ENCODE peak calls at places on chromosome X, in six cellular contexts. M, Z, Y, G, E and K are unnamed samples.

GRCh38 chrX:27583976-27584375 is 6.2 kb upstream of the DCAF8L2 start:
- DNase-seq in G (no peak), Z (no peak), Y (no peak), M (no peak), E (no peak), K (no peak)

GRCh38 chrX:131728295-131729145 is 184.6 kb downstream of the OR13H1 start:
- DNase-seq in M (no peak), Z (no peak), G (peak), Y (no peak), E (no peak), K (no peak)

GRCh38 chrX:40947276-40947675 is 138.0 kb upstream of the USP9X start:
- DNase-seq in E (no peak), Z (no peak), Y (no peak), M (no peak), G (no peak), K (no peak)

GRCh38 chrX:46704767-46705386 is 54.0 kb downstream of the SLC9A7 start:
- DNase-seq in Y (no peak), G (peak), M (peak), E (no peak), Z (no peak), K (peak)

GRCh38 chrX:143429021-143429570 is 88.2 kb downstream of the SPANXN3 start:
- DNase-seq in G (no peak), Y (no peak), E (no peak), Z (no peak), M (no peak), K (no peak)

GRCh38 chrX:135923353-135923752 is 29.8 kb downstream of the SAGE1 start:
- DNase-seq in Z (peak), G (no peak), Y (no peak), M (no peak), E (no peak), K (no peak)

GRCh38 chrX:6026980-6027379 is 201.7 kb downstream of the NLGN4X start:
- DNase-seq in M (no peak), Y (no peak), Z (no peak), G (no peak), E (no peak), K (no peak)

GRCh38 chrX:10447577-10448214 is 172.7 kb downstream of the MID1 start:
- DNase-seq in Y (no peak), Z (no peak), E (no peak), M (no peak), G (no peak), K (no peak)

GRCh38 chrX:134753185-134754008 is 95.1 kb upstream of the PLAC1 start:
- DNase-seq in G (no peak), Z (peak), M (peak), E (no peak), Y (peak), K (peak)

GRCh38 chrX:150211988-150212387 is 151.1 kb upstream of the MAMLD1 start:
- DNase-seq in Y (no peak), M (no peak), G (no peak), Z (no peak), E (no peak), K (no peak)

GRCh38 chrX:152086141-152086540 is 52.2 kb downstream of the MAGEA10 start:
- DNase-seq in Z (no peak), M (no peak), G (no peak), Y (no peak), E (peak), K (no peak)

GRCh38 chrX:132045456-132045855 is 22.4 kb downstream of the STK26 start:
- DNase-seq in G (no peak), M (peak), Y (no peak), Z (no peak), E (no peak), K (no peak)

GRCh38 chrX:125202486-125203378 is 116.9 kb upstream of the TEX13C start:
- DNase-seq in E (no peak), G (no peak), Y (no peak), Z (no peak), M (no peak), K (no peak)

GRCh38 chrX:39518451-39519212 is 579.1 kb downstream of the BCOR start:
- DNase-seq in Y (no peak), E (no peak), M (no peak), G (no peak), Z (no peak), K (no peak)

GRCh38 chrX:47662144-47662657 is 3.2 kb upstream of the UXT start:
- DNase-seq in E (peak), G (no peak), Y (no peak), Z (no peak), M (no peak), K (peak)

GRCh38 chrX:120301960-120302359 is 9.3 kb downstream of the TMEM255A start:
- DNase-seq in E (no peak), M (no peak), Z (no peak), Y (no peak), G (no peak), K (no peak)

GRCh38 chrX:106286053-106286650 is 118.0 kb downstream of the PWWP3B start:
- DNase-seq in E (no peak), Z (no peak), Y (peak), G (no peak), M (no peak), K (no peak)

GRCh38 chrX:13023526-13024469 is 20.6 kb downstream of the FAM9C start:
- DNase-seq in M (no peak), G (no peak), Z (no peak), Y (no peak), E (no peak), K (no peak)

GRCh38 chrX:53717205-53717604 is 30.7 kb upstream of the HUWE1 start:
- DNase-seq in E (no peak), G (peak), M (no peak), Y (no peak), Z (no peak), K (no peak)

GRCh38 chrX:86047174-86047991 is at the start of gene CHM:
- DNase-seq in E (peak), M (peak), Z (peak), G (peak), Y (peak), K (peak)

GRCh38 chrX:110104078-110104477 is 101.2 kb downstream of the TMEM164 start:
- DNase-seq in Z (no peak), Y (no peak), M (no peak), E (no peak), G (no peak), K (no peak)

GRCh38 chrX:38571058-38571457 is 9.7 kb downstream of the TSPAN7 start:
- DNase-seq in Z (no peak), M (no peak), E (no peak), G (no peak), Y (no peak), K (no peak)

GRCh38 chrX:52576474-52576873 is 59.6 kb upstream of the XAGE1B start:
- DNase-seq in Y (no peak), Z (no peak), M (no peak), E (no peak), G (no peak), K (no peak)

GRCh38 chrX:70969635-70970481 is 39.0 kb upstream of the SLC7A3 start:
- DNase-seq in G (no peak), Y (no peak), Z (no peak), E (peak), M (no peak), K (peak)

GRCh38 chrX:78314561-78314960 is 12.8 kb downstream of the CYSLTR1 start:
- DNase-seq in E (no peak), Y (no peak), G (no peak), Z (no peak), M (no peak), K (peak)

GRCh38 chrX:57453901-57454300 is 137.9 kb upstream of the ZXDB start:
- DNase-seq in M (peak), E (peak), Z (no peak), G (peak), Y (peak), K (peak)

GRCh38 chrX:136880003-136880451 is 498 bp downstream of the RBMX start:
- DNase-seq in E (peak), G (no peak), M (no peak), Y (no peak), Z (peak), K (peak)

GRCh38 chrX:102345916-102346315 is 93.9 kb downstream of the NXF2B start:
- DNase-seq in M (peak), Y (peak), G (no peak), Z (peak), E (peak), K (peak)

GRCh38 chrX:38482183-38482582 is 79.2 kb upstream of the TSPAN7 start:
- DNase-seq in M (no peak), E (no peak), G (no peak), Z (no peak), Y (no peak), K (no peak)

GRCh38 chrX:101774340-101774739 is 114.7 kb upstream of the ARMCX2 start:
- DNase-seq in Z (no peak), Y (no peak), E (no peak), M (no peak), G (peak), K (no peak)

GRCh38 chrX:132612990-132613564 is 124.2 kb upstream of the MBNL3 start:
- DNase-seq in G (no peak), Z (no peak), E (peak), Y (no peak), M (peak), K (peak)

GRCh38 chrX:27966955-27967354 is 14.3 kb downstream of the DCAF8L1 start:
- DNase-seq in E (no peak), G (no peak), Y (no peak), M (peak), Z (no peak), K (no peak)

GRCh38 chrX:22748093-22748999 is 251.4 kb upstream of the DDX53 start:
- DNase-seq in G (no peak), E (peak), M (peak), Y (peak), Z (peak), K (peak)

GRCh38 chrX:121360280-121360679 is 312.9 kb downstream of the GLUD2 start:
- DNase-seq in Y (no peak), G (no peak), M (no peak), Z (no peak), E (no peak), K (no peak)

GRCh38 chrX:152927858-152928760 is 30.2 kb downstream of the ZNF185 start:
- DNase-seq in E (no peak), G (no peak), Y (no peak), Z (no peak), M (no peak), K (no peak)

GRCh38 chrX:109270580-109271484 is 211.1 kb downstream of the GUCY2F start:
- DNase-seq in Z (no peak), G (peak), E (no peak), M (no peak), Y (no peak), K (peak)

GRCh38 chrX:136166221-136166855 is 19.0 kb downstream of the FHL1 start:
- DNase-seq in G (no peak), Y (no peak), E (peak), Z (no peak), M (no peak), K (peak)

GRCh38 chrX:151984328-151984727 is 9.9 kb upstream of the GABRE start:
- DNase-seq in G (no peak), Y (peak), E (no peak), Z (no peak), M (peak), K (peak)

GRCh38 chrX:18748499-18748898 is 41.1 kb downstream of the PPEF1 start:
- DNase-seq in Y (peak), E (no peak), Z (no peak), M (no peak), G (no peak), K (no peak)

GRCh38 chrX:18758166-18758932 is 50.9 kb downstream of the PPEF1 start:
- DNase-seq in E (no peak), M (no peak), Z (no peak), G (no peak), Y (no peak), K (no peak)

GRCh38 chrX:18755651-18756050 is 48.2 kb downstream of the PPEF1 start:
- DNase-seq in G (no peak), Z (no peak), Y (no peak), E (no peak), M (peak), K (no peak)

GRCh38 chrX:18753603-18754002 is 46.2 kb downstream of the PPEF1 start:
- DNase-seq in Y (no peak), Z (no peak), G (no peak), E (no peak), M (no peak), K (no peak)
- H3K4me3 ChIP-seq in Y (no peak), Z (no peak), G (no peak), E (no peak), M (no peak), K (no peak)

GRCh38 chrX:144791298-144791697 is 456.0 kb upstream of the SPANXN1 start:
- DNase-seq in E (no peak), Y (no peak), G (no peak), M (no peak), Z (no peak), K (no peak)
- TF ChIP-seq MYC in E (no peak), Y (no peak), G (no peak), M (no peak), Z (no peak), K (no peak)

GRCh38 chrX:96417695-96418094 is 266.9 kb upstream of the DIAPH2 start:
- DNase-seq in G (no peak), Y (no peak), E (no peak), M (no peak), Z (no peak), K (no peak)
- TF ChIP-seq POLR2A in G (no peak), Y (no peak), E (no peak), M (no peak), Z (no peak), K (no peak)

GRCh38 chrX:48781705-48782104 is 4.7 kb upstream of the GATA1 start:
- DNase-seq in M (no peak), Y (no peak), Z (no peak), E (no peak), G (no peak), K (no peak)
- H3K4me3 ChIP-seq in M (no peak), Y (no peak), Z (no peak), E (no peak), G (no peak), K (no peak)

GRCh38 chrX:118974088-118974907 is at the start of gene LONRF3:
- DNase-seq in G (no peak), Z (peak), E (peak), Y (peak), M (peak), K (peak)
- TF ChIP-seq MYC in G (no peak), Z (no peak), E (no peak), Y (no peak), M (no peak), K (peak)

DNA sequence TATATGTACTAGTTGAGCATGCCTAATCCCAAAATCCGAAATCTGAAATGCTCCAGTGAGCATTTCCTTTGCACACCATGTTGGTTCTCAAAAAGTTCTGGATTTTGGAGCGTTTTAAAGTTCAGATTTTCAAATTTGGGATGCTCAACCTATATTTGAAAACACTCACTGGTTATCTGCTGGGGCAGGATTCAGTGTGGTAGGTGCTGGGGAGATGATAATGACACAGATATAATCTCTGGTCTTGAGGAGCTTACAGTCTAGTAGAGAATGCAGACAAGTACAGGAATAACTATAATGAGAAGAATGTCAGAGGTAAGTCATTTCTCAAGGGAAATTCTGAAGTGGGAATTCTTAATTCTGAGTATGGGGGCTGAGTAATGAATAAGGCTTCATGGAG is 59.4 kb upstream of the CITED1 start:
- DNase-seq in Z (no peak), Y (no peak), G (no peak), E (no peak), M (no peak), K (no peak)
- TF ChIP-seq POLR2A in Z (no peak), Y (no peak), G (no peak), E (no peak), M (no peak), K (no peak)

GRCh38 chrX:100643943-100644587 is at the start of gene SRPX2:
- DNase-seq in Y (no peak), G (no peak), E (no peak), Z (peak), M (peak), K (peak)
- H3K4me3 ChIP-seq in Y (no peak), G (no peak), E (no peak), Z (peak), M (peak), K (no peak)